ENCODE peak calls at places on chromosomes 12 and 14, in six cellular contexts. F, R, G, K, X and T are unnamed samples.

GRCh38 chr14:35897616-35898111 is 71.5 kb downstream of the BRMS1L start:
- DNase-seq in F (peak; percentile 83), X (no peak), R (no peak), G (no peak), K (no peak), T (no peak)

GRCh38 chr14:52325126-52325525 is 11.0 kb downstream of the PTGER2 start:
- DNase-seq in G (no peak), X (no peak), R (no peak), F (no peak), K (no peak), T (peak; percentile 77)

GRCh38 chr12:11785722-11786121 is 136.2 kb downstream of the ETV6 start:
- DNase-seq in X (peak; percentile 67), F (no peak), K (no peak), G (no peak), R (no peak), T (no peak)

GRCh38 chr14:30088620-30089019 is 161.0 kb upstream of the PRKD1 start:
- DNase-seq in X (no peak), R (no peak), K (no peak), F (no peak), G (no peak), T (no peak)

GRCh38 chr14:54771411-54772027 is 131.1 kb downstream of the GCH1 start:
- DNase-seq in R (no peak), G (no peak), F (no peak), K (peak; percentile 66), X (no peak), T (no peak)

GRCh38 chr14:28382460-28383220 is 383.9 kb upstream of the FOXG1 start:
- DNase-seq in F (no peak), X (no peak), R (no peak), G (no peak), K (no peak), T (no peak)

GRCh38 chr14:64387232-64387737 is 868 bp upstream of the MTHFD1 start:
- DNase-seq in X (no peak), G (no peak), R (no peak), F (no peak), K (no peak), T (no peak)

GRCh38 chr14:102221026-102221425 is 81.3 kb downstream of the WDR20 start:
- DNase-seq in F (peak; percentile 88), G (no peak), R (no peak), K (no peak), X (no peak), T (no peak)

GRCh38 chr12:63805704-63806672 is 26.3 kb downstream of the RXYLT1 start:
- DNase-seq in G (no peak), X (no peak), K (no peak), R (no peak), F (no peak), T (no peak)

GRCh38 chr12:1872448-1872847 is 46.0 kb downstream of the CACNA2D4 start:
- DNase-seq in X (no peak), F (no peak), R (no peak), K (no peak), G (no peak), T (no peak)

GRCh38 chr12:15717940-15718567 is 71.1 kb downstream of the EPS8 start:
- DNase-seq in F (no peak), G (no peak), R (no peak), X (no peak), K (no peak), T (no peak)

DNA sequence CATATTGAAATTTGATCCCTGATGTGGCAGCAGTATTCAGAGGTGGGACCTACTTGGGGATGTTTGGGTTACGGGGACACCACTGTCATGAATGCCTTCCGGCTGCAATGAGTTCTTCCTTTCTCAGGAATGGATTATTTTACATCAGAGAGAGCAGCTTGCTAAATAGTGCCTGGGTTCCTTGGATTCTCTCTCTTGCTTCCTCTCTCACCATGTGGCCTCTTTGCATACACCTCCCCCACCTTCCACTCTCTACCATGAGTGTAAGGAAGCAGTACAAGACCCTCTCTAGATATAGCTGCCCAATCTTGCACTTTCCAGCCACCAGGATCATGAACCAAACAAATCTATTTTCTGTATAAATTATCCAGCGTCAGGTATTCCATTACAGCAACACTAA is 15.4 kb upstream of the SCAF11 start:
- DNase-seq in K (no peak), R (no peak), G (no peak), X (no peak), F (no peak), T (no peak)
- H3K4me3 ChIP-seq in K (no peak overlapping the region), R (no peak overlapping the region), G (no peak overlapping the region), X (no peak overlapping the region), F (no peak overlapping the region), T (no peak overlapping the region)

DNA sequence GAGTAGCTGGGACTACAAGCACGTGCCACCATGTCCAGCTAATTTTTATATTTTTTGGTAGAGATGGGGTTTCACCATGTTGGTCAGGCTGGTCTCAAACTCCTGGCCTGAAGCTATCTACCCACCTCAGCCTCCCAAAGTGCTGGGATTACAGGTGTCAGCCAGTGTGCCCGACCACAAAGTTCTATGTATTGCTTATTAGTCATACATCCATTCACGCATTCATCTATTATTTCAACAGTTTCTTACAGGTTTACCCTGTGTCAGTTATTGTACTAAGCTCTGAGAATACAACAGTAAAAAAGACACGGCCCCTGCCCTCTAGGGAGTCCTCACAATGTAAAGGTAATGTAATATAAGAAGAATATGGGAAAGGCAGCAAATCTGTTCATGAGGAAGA is 188.9 kb upstream of the BTG1 start:
- DNase-seq in K (no peak), G (no peak), R (no peak), F (no peak), X (no peak), T (no peak)
- H3K4me3 ChIP-seq in K (no peak overlapping the region), G (no peak overlapping the region), R (no peak overlapping the region), F (no peak overlapping the region), X (no peak overlapping the region), T (no peak overlapping the region)

GRCh38 chr12:132336451-132337413 is 7.3 kb upstream of the GALNT9 start:
- DNase-seq in X (no peak), G (no peak), F (no peak), K (no peak), R (no peak), T (no peak)
- H3K4me3 ChIP-seq in X (no peak overlapping the region), G (no peak overlapping the region), F (no peak overlapping the region), K (no peak overlapping the region), R (no peak overlapping the region), T (no peak overlapping the region)

GRCh38 chr12:70635713-70636112 is 1.5 kb downstream of the PTPRB start:
- DNase-seq in G (no peak), X (no peak), K (no peak), R (no peak), F (no peak), T (no peak)
- H3K4me3 ChIP-seq in G (no peak overlapping the region), X (no peak overlapping the region), K (no peak overlapping the region), R (peak overlapping the region; percentile 36), F (no peak overlapping the region), T (no peak overlapping the region)

GRCh38 chr12:3300833-3301401 is 190.1 kb upstream of the PRMT8 start:
- DNase-seq in X (no peak), G (no peak), K (no peak), F (no peak), R (no peak), T (no peak)

GRCh38 chr12:3298603-3299002 is 192.4 kb upstream of the PRMT8 start:
- DNase-seq in X (no peak), R (no peak), G (no peak), K (no peak), F (no peak), T (no peak)

GRCh38 chr12:3302406-3303041 is 188.5 kb upstream of the PRMT8 start:
- DNase-seq in R (no peak), G (no peak), F (no peak), X (no peak), K (no peak), T (no peak)

GRCh38 chr12:3303410-3304136 is 187.4 kb upstream of the PRMT8 start:
- DNase-seq in F (peak; percentile 90), G (no peak), X (no peak), K (no peak), R (no peak), T (no peak)

GRCh38 chr12:3299929-3300832 is 190.8 kb upstream of the PRMT8 start:
- DNase-seq in F (peak; percentile 99), K (peak; percentile 95), G (peak; percentile 68), R (peak; percentile 93), X (peak; percentile 87), T (peak; percentile 68)
- H3K4me3 ChIP-seq in F (peak overlapping the region; percentile 37), K (no peak overlapping the region), G (peak overlapping the region; percentile 9), R (peak overlapping the region; percentile 34), X (peak overlapping the region; percentile 11), T (no peak overlapping the region)

DNA sequence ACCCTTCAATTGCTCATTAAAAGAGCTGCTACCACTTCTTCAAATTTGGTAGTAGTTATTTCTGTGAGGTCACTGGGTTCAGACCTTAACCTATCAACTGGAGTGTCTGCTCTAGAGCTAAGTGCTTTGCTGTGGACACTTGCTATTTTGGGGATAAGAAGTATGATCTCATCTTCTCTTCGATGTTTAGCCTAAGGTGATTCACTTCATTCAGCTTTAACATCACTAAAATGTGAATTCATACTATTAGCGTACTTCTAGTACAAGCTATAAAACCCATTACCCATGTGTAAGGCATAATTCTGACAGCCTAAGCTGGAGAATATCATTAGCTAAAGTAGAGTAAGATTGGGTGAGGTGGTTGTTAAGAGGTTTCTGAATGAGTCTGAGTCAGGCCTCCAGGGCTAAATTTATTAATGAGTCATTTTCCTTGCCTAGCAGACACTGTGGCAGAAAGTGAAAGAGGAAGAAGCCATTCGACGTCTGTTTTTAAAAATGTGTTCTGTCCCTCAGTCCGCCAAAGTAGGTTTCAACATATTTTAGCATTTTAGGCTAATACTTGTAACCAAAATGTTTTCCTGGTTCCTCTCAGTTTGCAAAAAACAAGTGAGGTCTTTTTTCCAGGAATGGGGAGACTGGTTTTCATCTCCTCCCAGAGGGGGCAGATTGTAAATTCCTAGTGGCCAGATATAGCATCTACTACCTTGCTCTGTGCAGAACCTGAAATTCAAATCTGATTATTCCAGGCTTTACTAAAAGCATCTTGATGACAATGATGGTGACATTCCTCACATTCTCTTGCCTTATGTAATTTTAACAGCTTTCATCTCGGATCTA is 103.6 kb downstream of the SSPN start:
- DNase-seq in K (peak; percentile 53), G (peak; percentile 3), X (no peak), R (no peak), F (no peak), T (no peak)
- H3K4me3 ChIP-seq in K (peak overlapping the region; percentile 9), G (peak overlapping the region; percentile 23), X (no peak overlapping the region), R (peak overlapping the region; percentile 9), F (no peak overlapping the region), T (no peak overlapping the region)